ENCODE peak calls at places on chromosomes 1 and 21, in five cellular contexts. E, R, O, P and Q are unnamed samples.

GRCh38 chr1:244022301-244022700 is 28.8 kb upstream of the ZBTB18 start:
- DNase-seq in P (no peak), O (no peak), R (no peak), E (no peak), Q (no peak)

GRCh38 chr1:116754203-116754977 is at the start of gene CD2:
- DNase-seq in O (no peak), R (no peak), P (no peak), E (no peak), Q (no peak)

GRCh38 chr21:33330726-33331125 is 6.0 kb downstream of the IFNAR1 start:
- DNase-seq in O (no peak), R (no peak), E (no peak), P (no peak), Q (no peak)

GRCh38 chr1:56409112-56409691 is 170.2 kb downstream of the PLPP3 start:
- DNase-seq in O (peak; percentile 77), P (no peak), R (no peak), E (no peak), Q (no peak)

GRCh38 chr1:59098668-59099067 is 198.2 kb upstream of the FGGY start:
- DNase-seq in R (no peak), O (no peak), E (no peak), P (no peak), Q (no peak)

GRCh38 chr1:48679868-48680267 is 96.8 kb downstream of the BEND5 start:
- DNase-seq in E (no peak), P (no peak), R (no peak), O (no peak), Q (no peak)

GRCh38 chr21:28138272-28138671 is 854.4 kb downstream of the LTN1 start:
- DNase-seq in P (no peak), E (no peak), R (peak; percentile 3), O (no peak), Q (peak; percentile 41)

GRCh38 chr1:87902830-87903614 is 574.3 kb downstream of the LMO4 start:
- DNase-seq in R (peak; percentile 15), P (no peak), O (no peak), E (peak; percentile 66), Q (peak; percentile 22)

GRCh38 chr1:46401964-46402626 is 8.0 kb downstream of the FAAH start:
- DNase-seq in O (peak; percentile 89), E (peak; percentile 92), R (peak; percentile 86), P (peak; percentile 41), Q (peak; percentile 90)

GRCh38 chr1:116020668-116021272 is 44.5 kb downstream of the SLC22A15 start:
- DNase-seq in P (peak; percentile 36), R (peak; percentile 34), O (peak; percentile 95), E (no peak), Q (peak; percentile 58)

GRCh38 chr1:222557574-222557973 is 9.7 kb upstream of the HHIPL2 start:
- DNase-seq in R (no peak), O (no peak), P (no peak), E (no peak), Q (no peak)

GRCh38 chr1:223243441-223244050 is 100.5 kb upstream of the TLR5 start:
- DNase-seq in R (no peak), E (no peak), O (no peak), P (no peak), Q (no peak)

GRCh38 chr1:192639607-192640368 is 3.8 kb downstream of the RGS13 start:
- DNase-seq in E (no peak), P (no peak), R (peak; percentile 79), O (no peak), Q (no peak)

GRCh38 chr21:46190491-46191131 is 6.4 kb upstream of the SPATC1L start:
- DNase-seq in P (no peak), R (no peak), O (no peak), E (peak; percentile 55), Q (no peak)

GRCh38 chr1:89070509-89070908 is 5.5 kb upstream of the GBP1 start:
- DNase-seq in R (no peak), O (no peak), P (no peak), E (no peak), Q (no peak)

GRCh38 chr1:238088891-238089290 is 198.2 kb upstream of the ZP4 start:
- DNase-seq in R (peak; percentile 61), O (no peak), P (no peak), E (no peak), Q (peak; percentile 60)

DNA sequence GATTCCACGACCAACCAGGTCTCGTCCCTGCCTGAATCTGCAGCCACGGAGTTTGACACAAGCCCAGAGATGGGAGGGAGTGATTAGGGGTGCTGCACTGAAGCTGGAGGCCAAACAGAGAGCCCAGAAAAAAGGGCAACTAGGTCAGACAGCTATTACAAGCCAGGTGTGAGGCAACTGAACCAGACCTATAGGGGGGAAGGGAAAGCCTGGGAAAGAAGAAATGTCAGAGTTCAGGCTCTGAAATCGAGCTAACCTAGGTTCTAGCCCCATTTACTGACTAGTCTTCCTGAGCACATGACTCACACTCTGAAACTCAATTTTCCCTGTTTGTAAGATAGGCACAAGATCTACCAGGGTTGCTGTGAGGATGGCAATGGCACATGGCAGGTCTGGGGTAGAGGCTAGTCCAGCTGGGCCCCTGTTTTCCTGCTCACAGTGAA is 1.7 kb downstream of the DHCR24 start:
- DNase-seq in R (no peak), O (no peak), E (no peak), P (no peak), Q (no peak)
- H3K27ac ChIP-seq in R (no peak overlapping the region), O (peak overlapping the region; percentile 75), E (no peak overlapping the region), P (no peak overlapping the region), Q (no peak overlapping the region)

GRCh38 chr1:156126043-156126700 is 11.7 kb downstream of the LMNA start:
- DNase-seq in R (peak; percentile 96), P (peak; percentile 91), O (peak; percentile 91), E (peak; percentile 96), Q (peak; percentile 98)
- TF ChIP-seq CTCF in R (peak; percentile 33), P (peak; percentile 11), O (peak; percentile 63), E (peak; percentile 48), Q (peak; percentile 53)

GRCh38 chr1:156293895-156294294 is 1.6 kb downstream of the GLMP start:
- DNase-seq in O (no peak), R (no peak), P (no peak), E (no peak), Q (no peak)

GRCh38 chr1:156298852-156299357 is at the start of gene VHLL:
- DNase-seq in R (no peak), E (no peak), O (no peak), P (no peak), Q (no peak)

GRCh38 chr1:156291226-156292061 is 4.0 kb downstream of the GLMP start:
- DNase-seq in P (peak; percentile 89), E (peak; percentile 95), R (peak; percentile 67), O (peak; percentile 95), Q (peak; percentile 80)

GRCh38 chr1:156293098-156293434 is 2.4 kb downstream of the GLMP start:
- DNase-seq in P (no peak), R (no peak), O (no peak), E (no peak), Q (no peak)

DNA sequence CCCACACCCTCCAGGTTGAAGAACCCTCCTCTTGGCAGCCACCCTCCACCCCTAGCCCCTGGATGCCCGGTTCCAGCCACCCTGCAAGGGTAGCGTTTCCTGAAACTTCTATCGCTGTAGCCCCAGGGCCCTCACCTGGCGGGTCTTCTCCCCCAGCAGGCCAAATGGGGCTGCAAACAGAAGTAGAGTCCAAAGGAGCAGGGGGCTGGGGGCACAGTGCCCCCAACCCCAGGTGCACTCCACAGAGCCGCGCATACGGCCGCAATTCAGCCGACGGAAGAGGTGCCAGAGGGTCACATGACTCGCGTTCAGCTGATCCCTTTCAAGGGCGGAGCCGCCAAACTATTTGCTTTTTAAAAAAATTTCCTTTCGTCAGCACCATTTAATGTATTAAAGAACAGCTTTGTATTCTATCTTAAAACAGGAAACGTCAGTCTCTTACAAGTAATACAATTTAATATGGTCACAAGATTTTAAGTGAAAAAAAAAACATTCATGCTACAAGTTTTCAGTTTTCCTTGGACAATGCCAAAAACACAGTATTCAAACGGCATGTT is at the start of gene GLMP:
- DNase-seq in P (peak; percentile 76), O (peak; percentile 80), R (peak; percentile 51), E (peak; percentile 87), Q (peak; percentile 58)
- H3K36me3 ChIP-seq in P (peaks cover 3% of the 10 kb centered on the region), O (no peaks in the 10 kb centered on the region), R (no peaks in the 10 kb centered on the region), E (no peaks in the 10 kb centered on the region), Q (peaks cover 4% of the 10 kb centered on the region)

DNA sequence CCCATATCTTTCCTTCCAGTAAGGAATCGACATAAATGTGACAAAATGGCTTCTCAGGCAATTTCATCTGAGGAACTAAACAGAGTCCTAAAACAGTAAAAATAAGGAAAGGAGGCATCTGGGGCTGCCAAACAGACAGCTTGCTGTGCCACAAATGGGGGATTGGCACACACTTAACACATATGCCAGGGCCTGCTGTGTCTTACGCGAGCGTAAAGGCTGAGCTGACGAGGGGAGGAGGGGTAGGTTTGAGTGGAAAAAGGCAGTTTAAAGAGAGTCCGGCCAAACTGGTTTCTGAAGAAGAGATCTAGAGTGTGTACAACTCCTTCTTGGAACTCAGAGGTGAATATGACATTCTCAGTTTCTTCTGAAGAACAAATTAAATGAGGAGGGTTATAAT is 244.1 kb upstream of the MAP1LC3C start:
- DNase-seq in E (no peak), P (no peak), R (no peak), O (no peak), Q (no peak)
- H3K27ac ChIP-seq in E (no peak overlapping the region), P (no peak overlapping the region), R (no peak overlapping the region), O (no peak overlapping the region), Q (no peak overlapping the region)

DNA sequence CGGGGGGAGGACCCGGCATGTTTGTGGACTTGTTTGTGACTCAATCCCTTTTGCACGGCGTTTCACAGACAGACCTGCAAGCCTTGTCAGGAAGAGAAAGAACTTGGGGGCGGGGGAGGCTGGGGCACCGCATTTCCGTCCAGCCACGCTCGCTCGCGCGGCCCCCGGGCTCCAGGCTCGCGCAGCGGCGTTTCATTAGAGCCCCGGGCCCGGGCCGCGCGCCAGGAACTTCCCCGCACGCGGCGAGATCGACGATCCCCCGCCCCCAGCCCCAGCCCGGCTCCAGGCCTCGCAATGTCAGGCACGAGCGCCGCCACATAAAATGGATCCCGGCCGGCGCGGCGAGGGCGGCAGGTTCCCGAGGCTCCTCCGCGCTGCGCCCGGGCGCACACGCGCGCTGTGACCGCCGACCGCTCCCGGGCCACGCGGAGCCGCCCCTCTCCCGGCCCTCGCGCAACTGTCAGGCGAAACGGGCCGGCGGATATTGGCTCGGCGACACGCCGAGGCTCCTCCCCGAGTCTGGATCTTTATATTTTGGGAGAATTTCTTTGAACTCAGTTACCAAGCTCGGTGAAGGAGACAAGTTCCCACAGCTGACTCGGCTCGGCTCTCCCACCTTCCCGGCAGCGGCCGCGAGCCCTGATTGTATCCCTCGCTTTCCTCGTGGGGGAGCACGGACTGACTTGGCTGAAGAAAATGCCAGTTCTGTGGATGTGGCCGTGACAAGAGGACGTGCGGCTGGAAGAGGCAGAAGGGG is at the start of gene KIF26B:
- DNase-seq in E (no peak), R (peak; percentile 63), O (peak; percentile 48), P (peak; percentile 22), Q (peak; percentile 73)
- TF ChIP-seq CTCF in E (no peak), R (no peak), O (no peak), P (no peak), Q (no peak)

DNA sequence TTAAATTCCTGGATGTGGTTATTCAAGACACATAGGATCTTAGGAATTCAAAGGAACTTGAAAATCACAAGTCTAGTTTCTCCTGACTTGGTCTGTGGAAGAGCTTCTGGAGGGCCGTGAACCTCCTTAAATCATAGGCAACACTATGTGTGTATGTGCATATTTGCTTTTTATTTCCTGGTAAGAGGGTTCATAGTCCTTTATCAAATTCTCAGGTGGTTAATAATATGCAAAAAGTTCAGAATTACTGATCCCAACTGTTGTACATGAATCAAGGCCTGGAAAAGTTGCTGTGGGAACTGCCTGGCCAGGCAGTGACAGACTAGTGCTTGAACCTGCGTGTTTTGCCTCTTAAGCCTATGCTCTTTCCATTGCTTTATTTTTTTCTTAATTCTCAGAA is 12.9 kb downstream of the MTR start:
- DNase-seq in R (peak; percentile 6), O (no peak), E (no peak), P (no peak), Q (no peak)
- H3K36me3 ChIP-seq in R (peaks cover 12% of the 10 kb centered on the region), O (peaks cover 7% of the 10 kb centered on the region), E (peaks cover 16% of the 10 kb centered on the region), P (peaks cover 90% of the 10 kb centered on the region), Q (no peaks in the 10 kb centered on the region)